ENCODE peak calls at places on chromosomes 6 and 20, in seven cellular contexts. One of them, this sample, is unnamed.

GRCh38 chr6:147586044-147586443 is 77.6 kb downstream of the SAMD5 start:
- DNase-seq in type B pancreatic cell: no peak
- DNase-seq in effector CD4-positive, alpha-beta T cell: no peak
- DNase-seq in stimulated activated CD8-positive, alpha-beta memory T cell treated with anti-CD3 and anti-CD28 coated beads, Interleukin-4, amount 100 ng/mL, for 24 hours: no peak
- DNase-seq in NAMALWA: no peak
- DNase-seq in substantia nigra: no peak
- DNase-seq in aorta: no peak
- DNase-seq in this sample: no peak

GRCh38 chr20:61353261-61353995 is 101.4 kb downstream of the CDH4 start:
- DNase-seq in stimulated activated CD8-positive, alpha-beta memory T cell treated with anti-CD3 and anti-CD28 coated beads, Interleukin-4, amount 100 ng/mL, for 24 hours: no peak
- DNase-seq in aorta: no peak
- DNase-seq in substantia nigra: no peak
- DNase-seq in effector CD4-positive, alpha-beta T cell: no peak
- DNase-seq in type B pancreatic cell: no peak
- DNase-seq in NAMALWA: no peak
- DNase-seq in this sample: no peak

GRCh38 chr20:9079038-9079731 is 10.3 kb downstream of the PLCB4 start:
- DNase-seq in aorta: no peak
- DNase-seq in substantia nigra: no peak
- DNase-seq in effector CD4-positive, alpha-beta T cell: no peak
- DNase-seq in NAMALWA: no peak
- DNase-seq in type B pancreatic cell: no peak
- DNase-seq in stimulated activated CD8-positive, alpha-beta memory T cell treated with anti-CD3 and anti-CD28 coated beads, Interleukin-4, amount 100 ng/mL, for 24 hours: no peak
- DNase-seq in this sample: no peak

GRCh38 chr6:50831216-50831615 is 12.5 kb downstream of the TFAP2B start:
- DNase-seq in effector CD4-positive, alpha-beta T cell: no peak
- DNase-seq in type B pancreatic cell: no peak
- DNase-seq in NAMALWA: no peak
- DNase-seq in substantia nigra: no peak
- DNase-seq in stimulated activated CD8-positive, alpha-beta memory T cell treated with anti-CD3 and anti-CD28 coated beads, Interleukin-4, amount 100 ng/mL, for 24 hours: no peak
- DNase-seq in aorta: no peak
- DNase-seq in this sample: no peak

GRCh38 chr6:24761193-24761835 is 13.4 kb upstream of the GMNN start:
- DNase-seq in type B pancreatic cell: no peak
- DNase-seq in NAMALWA: peak; percentile 47
- DNase-seq in effector CD4-positive, alpha-beta T cell: no peak
- DNase-seq in stimulated activated CD8-positive, alpha-beta memory T cell treated with anti-CD3 and anti-CD28 coated beads, Interleukin-4, amount 100 ng/mL, for 24 hours: no peak
- DNase-seq in aorta: no peak
- DNase-seq in substantia nigra: no peak
- DNase-seq in this sample: no peak

GRCh38 chr6:44655368-44656342 is 268.1 kb downstream of the CDC5L start:
- DNase-seq in aorta: peak; percentile 90
- DNase-seq in stimulated activated CD8-positive, alpha-beta memory T cell treated with anti-CD3 and anti-CD28 coated beads, Interleukin-4, amount 100 ng/mL, for 24 hours: peak; percentile 74
- DNase-seq in substantia nigra: peak; percentile 30
- DNase-seq in type B pancreatic cell: peak; percentile 84
- DNase-seq in effector CD4-positive, alpha-beta T cell: peak; percentile 61
- DNase-seq in NAMALWA: peak; percentile 66
- DNase-seq in this sample: peak; percentile 54

GRCh38 chr6:30799210-30799609 is 54.9 kb upstream of the IER3 start:
- DNase-seq in stimulated activated CD8-positive, alpha-beta memory T cell treated with anti-CD3 and anti-CD28 coated beads, Interleukin-4, amount 100 ng/mL, for 24 hours: no peak
- DNase-seq in substantia nigra: no peak
- DNase-seq in NAMALWA: no peak
- DNase-seq in type B pancreatic cell: no peak
- DNase-seq in effector CD4-positive, alpha-beta T cell: no peak
- DNase-seq in aorta: no peak
- DNase-seq in this sample: no peak

GRCh38 chr20:13009682-13010406 is 1.1 kb downstream of the SPTLC3 start:
- DNase-seq in stimulated activated CD8-positive, alpha-beta memory T cell treated with anti-CD3 and anti-CD28 coated beads, Interleukin-4, amount 100 ng/mL, for 24 hours: no peak
- DNase-seq in type B pancreatic cell: no peak
- DNase-seq in substantia nigra: no peak
- DNase-seq in aorta: no peak
- DNase-seq in NAMALWA: peak; percentile 81
- DNase-seq in effector CD4-positive, alpha-beta T cell: no peak
- DNase-seq in this sample: no peak

GRCh38 chr20:43537921-43538854 is 20.6 kb upstream of the SGK2 start:
- DNase-seq in substantia nigra: peak; percentile 35
- DNase-seq in stimulated activated CD8-positive, alpha-beta memory T cell treated with anti-CD3 and anti-CD28 coated beads, Interleukin-4, amount 100 ng/mL, for 24 hours: peak; percentile 28
- DNase-seq in aorta: peak; percentile 85
- DNase-seq in NAMALWA: peak; percentile 48
- DNase-seq in effector CD4-positive, alpha-beta T cell: peak; percentile 27
- DNase-seq in type B pancreatic cell: no peak
- DNase-seq in this sample: no peak

GRCh38 chr6:26383624-26384417 is 913 bp downstream of the BTN2A2 start:
- DNase-seq in type B pancreatic cell: no peak
- DNase-seq in NAMALWA: peak; percentile 29
- DNase-seq in effector CD4-positive, alpha-beta T cell: no peak
- DNase-seq in stimulated activated CD8-positive, alpha-beta memory T cell treated with anti-CD3 and anti-CD28 coated beads, Interleukin-4, amount 100 ng/mL, for 24 hours: no peak
- DNase-seq in aorta: no peak
- DNase-seq in substantia nigra: no peak
- DNase-seq in this sample: no peak

GRCh38 chr6:167576798-167577528 is 249.7 kb upstream of the AFDN start:
- DNase-seq in aorta: no peak
- DNase-seq in type B pancreatic cell: peak; percentile 66
- DNase-seq in substantia nigra: no peak
- DNase-seq in NAMALWA: no peak
- DNase-seq in stimulated activated CD8-positive, alpha-beta memory T cell treated with anti-CD3 and anti-CD28 coated beads, Interleukin-4, amount 100 ng/mL, for 24 hours: no peak
- DNase-seq in effector CD4-positive, alpha-beta T cell: no peak
- DNase-seq in this sample: no peak

GRCh38 chr20:21515300-21516179 is 1.7 kb upstream of the NKX2-2 start:
- DNase-seq in NAMALWA: no peak
- DNase-seq in aorta: no peak
- DNase-seq in substantia nigra: no peak
- DNase-seq in stimulated activated CD8-positive, alpha-beta memory T cell treated with anti-CD3 and anti-CD28 coated beads, Interleukin-4, amount 100 ng/mL, for 24 hours: no peak
- DNase-seq in effector CD4-positive, alpha-beta T cell: no peak
- DNase-seq in type B pancreatic cell: peak; percentile 66
- DNase-seq in this sample: no peak

GRCh38 chr6:21840428-21840827 is 246.9 kb downstream of the SOX4 start:
- DNase-seq in NAMALWA: no peak
- DNase-seq in stimulated activated CD8-positive, alpha-beta memory T cell treated with anti-CD3 and anti-CD28 coated beads, Interleukin-4, amount 100 ng/mL, for 24 hours: no peak
- DNase-seq in type B pancreatic cell: no peak
- DNase-seq in aorta: no peak
- DNase-seq in effector CD4-positive, alpha-beta T cell: no peak
- DNase-seq in substantia nigra: no peak
- DNase-seq in this sample: no peak

GRCh38 chr6:40340196-40340595 is 247.0 kb downstream of the LRFN2 start:
- DNase-seq in NAMALWA: no peak
- DNase-seq in substantia nigra: no peak
- DNase-seq in type B pancreatic cell: no peak
- DNase-seq in stimulated activated CD8-positive, alpha-beta memory T cell treated with anti-CD3 and anti-CD28 coated beads, Interleukin-4, amount 100 ng/mL, for 24 hours: no peak
- DNase-seq in aorta: no peak
- DNase-seq in effector CD4-positive, alpha-beta T cell: no peak
- DNase-seq in this sample: no peak

GRCh38 chr6:138087549-138087948 is 19.7 kb downstream of the PERP start:
- DNase-seq in stimulated activated CD8-positive, alpha-beta memory T cell treated with anti-CD3 and anti-CD28 coated beads, Interleukin-4, amount 100 ng/mL, for 24 hours: no peak
- DNase-seq in effector CD4-positive, alpha-beta T cell: no peak
- DNase-seq in type B pancreatic cell: no peak
- DNase-seq in aorta: no peak
- DNase-seq in substantia nigra: no peak
- DNase-seq in NAMALWA: no peak
- DNase-seq in this sample: no peak

GRCh38 chr6:170033666-170034065 is 257.2 kb downstream of the DLL1 start:
- DNase-seq in effector CD4-positive, alpha-beta T cell: no peak
- DNase-seq in substantia nigra: no peak
- DNase-seq in aorta: peak; percentile 36
- DNase-seq in NAMALWA: no peak
- DNase-seq in type B pancreatic cell: peak; percentile 43
- DNase-seq in stimulated activated CD8-positive, alpha-beta memory T cell treated with anti-CD3 and anti-CD28 coated beads, Interleukin-4, amount 100 ng/mL, for 24 hours: no peak
- DNase-seq in this sample: no peak

GRCh38 chr6:22145823-22146379 is 150.9 kb downstream of the PRL start:
- DNase-seq in effector CD4-positive, alpha-beta T cell: no peak
- DNase-seq in type B pancreatic cell: no peak
- DNase-seq in aorta: no peak
- DNase-seq in stimulated activated CD8-positive, alpha-beta memory T cell treated with anti-CD3 and anti-CD28 coated beads, Interleukin-4, amount 100 ng/mL, for 24 hours: no peak
- DNase-seq in NAMALWA: no peak
- DNase-seq in substantia nigra: peak; percentile 62
- DNase-seq in this sample: no peak

GRCh38 chr6:35411066-35411465 is 41.1 kb upstream of the FANCE start:
- DNase-seq in substantia nigra: no peak
- DNase-seq in type B pancreatic cell: no peak
- DNase-seq in effector CD4-positive, alpha-beta T cell: no peak
- DNase-seq in NAMALWA: no peak
- DNase-seq in stimulated activated CD8-positive, alpha-beta memory T cell treated with anti-CD3 and anti-CD28 coated beads, Interleukin-4, amount 100 ng/mL, for 24 hours: peak; percentile 4
- DNase-seq in aorta: no peak
- DNase-seq in this sample: no peak

This sample was measured in NK-92 treated with Interleukin-12 subunit alpha and Interleukin-12 subunit beta, amount 100 ng/mL, for 24 hours.